ENCODE peak calls at places on chromosome 19, in ten cellular contexts. L is NCI-H1436 treated with DMSO at 0.1 percent for 48 hours; C is activated T-helper 9 cell treated with anti-CD3 and anti-CD28 coated beads, Interleukin-2, amount 50 U/mL, for 16 hours; Z is Daoy; T is erythroblast; Q is tibial artery; G is kidney epithelial cell; P is cardiac fibroblast; B is pancreas; K is midbrain. F is an unnamed sample.

GRCh38 chr19:50178859-50179537 is 15.9 kb upstream of the IZUMO2 start:
- DNase-seq in T (no peak), Z (peak; percentile 84), K (no peak), Q (no peak), L (no peak), C (no peak), B (no peak), P (peak; percentile 7), G (peak; percentile 41), F (peak; percentile 54)

GRCh38 chr19:52307275-52307674 is 10.3 kb downstream of the ZNF480 start:
- DNase-seq in K (no peak), Q (no peak), L (no peak), Z (peak; percentile 13), C (no peak), B (no peak), P (peak; percentile 38), G (no peak), T (peak; percentile 58), F (no peak)

GRCh38 chr19:7454998-7455397 is 33.8 kb downstream of the PEX11G start:
- DNase-seq in Q (no peak), T (no peak), L (no peak), P (no peak), B (no peak), G (no peak), Z (no peak), K (no peak), C (no peak), F (no peak)

GRCh38 chr19:50843701-50844221 is 10.4 kb upstream of the KLK15 start:
- DNase-seq in Q (no peak), K (no peak), P (no peak), G (no peak), B (no peak), C (no peak), Z (no peak), T (no peak), L (no peak), F (no peak)

GRCh38 chr19:41657157-41657556 is 30.3 kb upstream of the CEACAM4 start:
- DNase-seq in Z (no peak), K (no peak), Q (no peak), G (no peak), P (no peak), L (no peak), B (no peak), T (no peak), C (no peak), F (no peak)

GRCh38 chr19:31214086-31214485 is 135.2 kb downstream of the TSHZ3 start:
- DNase-seq in C (peak; percentile 79), T (no peak), K (no peak), Q (peak; percentile 59), L (no peak), G (peak; percentile 97), B (no peak), Z (peak; percentile 99), P (peak; percentile 100), F (peak; percentile 93)

GRCh38 chr19:54804571-54804970 is 1.2 kb downstream of the KIR2DL4 start:
- DNase-seq in K (no peak), C (no peak), B (no peak), Z (no peak), P (no peak), L (no peak), Q (no peak), G (no peak), T (no peak), F (no peak)

GRCh38 chr19:5360003-5360820 is 19.6 kb upstream of the PTPRS start:
- DNase-seq in T (no peak), L (no peak), C (no peak), P (peak; percentile 30), Q (no peak), Z (peak; percentile 81), K (no peak), G (no peak), B (no peak), F (no peak)

GRCh38 chr19:28039677-28040381 is 1173.1 kb downstream of the UQCRFS1 start:
- DNase-seq in G (no peak), Q (no peak), L (no peak), K (no peak), T (no peak), P (no peak), C (no peak), Z (peak; percentile 83), B (no peak), F (no peak)

GRCh38 chr19:21593008-21593427 is 87.6 kb downstream of the ZNF429 start:
- DNase-seq in T (peak; percentile 24), Z (no peak), B (no peak), C (no peak), K (no peak), Q (no peak), P (no peak), G (no peak), L (no peak), F (no peak)

GRCh38 chr19:10219678-10220077 is 11.5 kb downstream of the S1PR2 start:
- DNase-seq in Z (peak; percentile 85), G (no peak), L (no peak), Q (no peak), P (no peak), K (no peak), T (peak; percentile 32), B (no peak), C (peak; percentile 26), F (no peak)

GRCh38 chr19:13210941-13211340 is 60.7 kb downstream of the IER2 start:
- DNase-seq in B (no peak), L (no peak), K (no peak), Z (no peak), C (no peak), G (no peak), Q (no peak), T (no peak), P (no peak), F (no peak)

GRCh38 chr19:5395541-5395940 is 54.9 kb upstream of the PTPRS start:
- DNase-seq in Q (no peak), P (peak; percentile 15), G (no peak), B (no peak), C (no peak), Z (peak; percentile 51), T (no peak), K (no peak), L (no peak), F (no peak)

GRCh38 chr19:2039082-2039958 is 11.7 kb downstream of the MKNK2 start:
- DNase-seq in L (no peak), K (no peak), C (no peak), B (peak; percentile 63), T (no peak), Z (no peak), G (no peak), Q (no peak), P (no peak), F (no peak)

GRCh38 chr19:46520616-46521015 is 24.9 kb upstream of the PNMA8B start:
- DNase-seq in P (no peak), K (no peak), B (no peak), L (no peak), Z (peak; percentile 29), T (no peak), G (no peak), Q (no peak), C (no peak), F (no peak)

GRCh38 chr19:29667941-29668340 is 2.7 kb downstream of the PLEKHF1 start:
- DNase-seq in P (no peak), Z (no peak), K (no peak), L (no peak), C (no peak), G (no peak), T (no peak), Q (no peak), B (peak; percentile 42), F (no peak)

GRCh38 chr19:18481505-18482222 is 40.2 kb downstream of the ELL start:
- DNase-seq in Z (no peak), L (no peak), Q (no peak), T (no peak), G (no peak), P (no peak), C (no peak), K (no peak), B (no peak), F (no peak)

GRCh38 chr19:46818812-46819211 is 30.4 kb upstream of the SLC1A5 start:
- DNase-seq in L (no peak), Q (no peak), K (no peak), Z (peak; percentile 24), C (no peak), B (no peak), P (peak; percentile 49), T (peak; percentile 67), G (no peak), F (no peak)

GRCh38 chr19:58368561-58369360 is 6.2 kb upstream of the ZNF497 start:
- DNase-seq in P (no peak), Q (no peak), B (no peak), G (no peak), L (no peak), K (no peak), T (no peak), C (no peak), Z (no peak), F (no peak)

GRCh38 chr19:9538183-9539058 is at the start of gene ZNF426:
- DNase-seq in B (peak; percentile 87), Q (peak; percentile 73), T (peak; percentile 94), P (peak; percentile 95), G (peak; percentile 57), Z (peak; percentile 93), K (peak; percentile 84), L (no peak), C (peak; percentile 75), F (peak; percentile 63)

GRCh38 chr19:54160948-54161347 is 1.4 kb upstream of the LENG1 start:
- DNase-seq in P (no peak), L (no peak), G (no peak), C (no peak), K (no peak), B (no peak), Q (no peak), T (no peak), Z (no peak), F (no peak)

F was measured in retinal pigment epithelial cell.